ENCODE peak calls at places on chromosomes 5 and 9, in four cellular contexts. V is activated T-helper 9 cell treated with anti-CD3 and anti-CD28 coated beads, Interleukin-2, amount 50 U/mL, for 16 hours; P is NCI-H2081; O is GM13976. G is an unnamed sample.

GRCh38 chr5:113760486-113760885 is 247.0 kb downstream of the YTHDC2 start:
- DNase-seq in V (no peak), P (no peak), O (no peak), G (no peak)

GRCh38 chr5:16864566-16864965 is 71.5 kb downstream of the MYO10 start:
- DNase-seq in V (no peak), P (no peak), O (no peak), G (no peak)

GRCh38 chr9:125145425-125145824 is 2.1 kb upstream of the SCAI start:
- DNase-seq in V (no peak), P (no peak), O (no peak), G (no peak)

GRCh38 chr9:131731237-131731995 is 8.5 kb downstream of the RAPGEF1 start:
- DNase-seq in V (no peak), P (no peak), O (no peak), G (no peak)

GRCh38 chr5:115033861-115034260 is 135.8 kb downstream of the TRIM36 start:
- DNase-seq in V (no peak), P (no peak), O (no peak), G (no peak)

GRCh38 chr5:178313316-178313715 is 80.7 kb upstream of the PHYKPL start:
- DNase-seq in V (no peak), P (no peak), O (no peak), G (no peak)

GRCh38 chr9:126615251-126615790 is 1.6 kb downstream of the LMX1B start:
- DNase-seq in V (no peak), P (peak), O (no peak), G (no peak)

GRCh38 chr9:106287108-106287631 is 575.8 kb upstream of the ZNF462 start:
- DNase-seq in V (no peak), P (no peak), O (no peak), G (no peak)

G was measured in NCI-H1105 treated with DMSO at 0.1 percent for 48 hours.